ENCODE peak calls at places on chromosomes 13 and 19, in ten cellular contexts. S is HFFc6; A is hepatic stellate cell; Q is spleen; H is nephron progenitor cell; N is progenitor cell of endocrine pancreas; K is Caki2; P is small intestine; G is MG63; B is stimulated activated CD4-positive, alpha-beta T cell treated with anti-CD3 and anti-CD28 coated beads, Interleukin-12 subunit alpha, Interleukin-12 subunit beta, amount 100 ng/mL, for 48 hours. I is an unnamed sample.

GRCh38 chr13:109160887-109161669 is 531.7 kb downstream of the MYO16 start:
- DNase-seq in Q (no peak), H (no peak), N (no peak), A (no peak), S (no peak), P (no peak), G (no peak), K (no peak), B (no peak), I (no peak)

GRCh38 chr13:30739646-30740642 is 4.6 kb downstream of the ALOX5AP start:
- DNase-seq in S (peak; percentile 55), K (peak; percentile 78), N (no peak), Q (no peak), G (peak; percentile 75), A (peak; percentile 63), H (no peak), B (peak; percentile 36), P (peak; percentile 77), I (no peak)

GRCh38 chr19:18223860-18224524 is 2.2 kb downstream of the PDE4C start:
- DNase-seq in N (no peak), G (peak; percentile 39), P (peak; percentile 44), K (peak; percentile 74), H (peak; percentile 75), A (no peak), Q (peak; percentile 85), B (no peak), S (no peak), I (peak; percentile 45)

GRCh38 chr13:112923962-112924361 is 45.1 kb upstream of the MCF2L start:
- DNase-seq in G (no peak), P (no peak), K (no peak), N (no peak), A (no peak), H (no peak), S (no peak), Q (no peak), B (no peak), I (no peak)

GRCh38 chr13:113544071-113544891 is 40.3 kb upstream of the TFDP1 start:
- DNase-seq in G (no peak), Q (peak; percentile 64), A (no peak), H (no peak), S (no peak), B (no peak), N (no peak), P (peak; percentile 38), K (no peak), I (no peak)

GRCh38 chr13:50845211-50845610 is 1.7 kb upstream of the DLEU7 start:
- DNase-seq in K (no peak), G (peak; percentile 74), A (no peak), Q (no peak), S (peak; percentile 3), B (no peak), P (no peak), N (no peak), H (no peak), I (no peak)

GRCh38 chr13:99967884-99968520 is 3.6 kb downstream of the ZIC5 start:
- DNase-seq in H (no peak), K (peak; percentile 54), B (no peak), N (no peak), S (no peak), Q (no peak), G (no peak), P (no peak), A (no peak), I (no peak)

GRCh38 chr19:15400521-15401396 is 18.0 kb downstream of the AKAP8L start:
- DNase-seq in B (no peak), G (no peak), P (no peak), S (no peak), N (no peak), K (no peak), A (no peak), Q (no peak), H (no peak), I (no peak)